ENCODE peak calls at places on chromosomes 4 and X, in ten cellular contexts. U is choroid plexus epithelial cell; D is adrenal gland; H is stimulated activated CD4-positive, alpha-beta T cell treated with anti-CD3 and anti-CD28 coated beads, Interleukin-2, amount 100 ng/mL, for 48 hours; Y is EL; G is lower leg skin; L is ELF-1; S is heart right ventricle; V is AG04450; I is HTR-8/SVneo. Q is an unnamed sample.

GRCh38 chrX:15864629-15865028 is 10.0 kb upstream of the AP1S2 start:
- DNase-seq in U (peak; percentile 35), D (no peak), H (no peak), Y (peak; percentile 7), G (no peak), L (no peak), S (no peak), V (peak; percentile 7), I (no peak), Q (no peak)

GRCh38 chrX:66020578-66021406 is 19.1 kb downstream of the VSIG4 start:
- DNase-seq in U (no peak), D (no peak), H (no peak), Y (no peak), G (no peak), L (no peak), S (no peak), V (no peak), I (no peak), Q (no peak)

GRCh38 chrX:39857780-39858179 is 240.0 kb downstream of the BCOR start:
- DNase-seq in U (no peak), D (no peak), H (peak; percentile 26), Y (no peak), G (no peak), L (no peak), S (no peak), V (no peak), I (no peak), Q (no peak)

GRCh38 chr4:140740906-140741670 is 15.1 kb downstream of the TBC1D9 start:
- DNase-seq in U (no peak), D (no peak), H (no peak), Y (no peak), G (no peak), L (no peak), S (no peak), V (no peak), I (no peak), Q (no peak)

GRCh38 chr4:70815370-70815769 is 24.3 kb downstream of the GRSF1 start:
- DNase-seq in U (no peak), D (no peak), H (no peak), Y (no peak), G (no peak), L (no peak), S (no peak), V (no peak), I (no peak), Q (no peak)

GRCh38 chr4:86685401-86685800 is 91.3 kb downstream of the PTPN13 start:
- DNase-seq in U (peak; percentile 79), D (no peak), H (no peak), Y (peak; percentile 11), G (no peak), L (no peak), S (no peak), V (no peak), I (no peak), Q (peak; percentile 7)

GRCh38 chrX:115341421-115341820 is 51.9 kb downstream of the LUZP4 start:
- DNase-seq in U (no peak), D (no peak), H (no peak), Y (no peak), G (no peak), L (no peak), S (no peak), V (no peak), I (no peak), Q (no peak)

GRCh38 chr4:6924361-6924779 is 14.7 kb downstream of the TBC1D14 start:
- DNase-seq in U (no peak), D (no peak), H (no peak), Y (no peak), G (no peak), L (peak; percentile 50), S (peak; percentile 49), V (no peak), I (no peak), Q (no peak)

GRCh38 chr4:100190643-100191600 is 654 bp upstream of the DDIT4L start:
- DNase-seq in U (peak; percentile 53), D (no peak), H (no peak), Y (peak; percentile 32), G (no peak), L (no peak), S (no peak), V (no peak), I (peak; percentile 5), Q (no peak)

GRCh38 chr4:96407651-96408342 is 567.9 kb downstream of the PDHA2 start:
- DNase-seq in U (peak; percentile 44), D (no peak), H (no peak), Y (no peak), G (no peak), L (no peak), S (no peak), V (no peak), I (no peak), Q (no peak)

GRCh38 chr4:54100607-54101189 is 735 bp downstream of the GSX2 start:
- DNase-seq in U (no peak), D (no peak), H (no peak), Y (peak; percentile 43), G (no peak), L (no peak), S (peak; percentile 13), V (no peak), I (no peak), Q (no peak)

GRCh38 chrX:67780694-67781109 is 236.9 kb downstream of the AR start:
- DNase-seq in U (peak; percentile 90), D (peak; percentile 89), H (no peak), Y (peak; percentile 93), G (peak; percentile 89), L (no peak), S (peak; percentile 58), V (peak; percentile 88), I (peak; percentile 3), Q (peak; percentile 44)

GRCh38 chr4:132998585-132999230 is 150.4 kb upstream of the PCDH10 start:
- DNase-seq in U (no peak), D (no peak), H (no peak), Y (no peak), G (no peak), L (no peak), S (no peak), V (no peak), I (no peak), Q (no peak)

GRCh38 chrX:34521563-34521962 is 135.5 kb downstream of the TMEM47 start:
- DNase-seq in U (peak; percentile 33), D (no peak), H (no peak), Y (peak; percentile 1), G (no peak), L (peak; percentile 33), S (no peak), V (no peak), I (no peak), Q (no peak)

GRCh38 chrX:63657821-63658220 is 127.2 kb downstream of the ARHGEF9 start:
- DNase-seq in U (peak; percentile 87), D (peak; percentile 54), H (no peak), Y (peak; percentile 87), G (peak; percentile 89), L (no peak), S (peak; percentile 44), V (peak; percentile 34), I (no peak), Q (peak; percentile 7)

GRCh38 chr4:25466966-25467697 is 90.1 kb downstream of the ANAPC4 start:
- DNase-seq in U (peak; percentile 51), D (no peak), H (no peak), Y (peak; percentile 7), G (no peak), L (no peak), S (no peak), V (no peak), I (no peak), Q (no peak)

GRCh38 chrX:12137982-12138365 is 299 bp upstream of the FRMPD4 start:
- DNase-seq in U (no peak), D (no peak), H (no peak), Y (peak; percentile 21), G (no peak), L (peak; percentile 63), S (no peak), V (no peak), I (no peak), Q (no peak)

GRCh38 chrX:71579136-71579989 is 1.1 kb downstream of the GCNA start:
- DNase-seq in U (no peak), D (no peak), H (no peak), Y (no peak), G (no peak), L (peak; percentile 76), S (no peak), V (no peak), I (no peak), Q (no peak)

GRCh38 chr4:38310446-38311043 is 350.3 kb downstream of the PTTG2 start:
- DNase-seq in U (no peak), D (no peak), H (peak; percentile 37), Y (no peak), G (no peak), L (no peak), S (no peak), V (no peak), I (no peak), Q (no peak)

GRCh38 chr4:123777297-123777859 is 380.8 kb downstream of the SPRY1 start:
- DNase-seq in U (no peak), D (no peak), H (no peak), Y (no peak), G (no peak), L (no peak), S (no peak), V (no peak), I (no peak), Q (no peak)

GRCh38 chr4:93313207-93313606 is 515.3 kb upstream of the ATOH1 start:
- DNase-seq in U (peak; percentile 47), D (no peak), H (no peak), Y (no peak), G (no peak), L (no peak), S (no peak), V (no peak), I (no peak), Q (no peak)

GRCh38 chrX:65677954-65678469 is 10.6 kb downstream of the MSN start:
- DNase-seq in U (peak; percentile 79), D (peak; percentile 75), H (no peak), Y (peak; percentile 89), G (no peak), L (no peak), S (no peak), V (peak; percentile 80), I (no peak), Q (no peak)

GRCh38 chr4:38075370-38076152 is 115.4 kb downstream of the PTTG2 start:
- DNase-seq in U (peak; percentile 61), D (no peak), H (no peak), Y (peak; percentile 66), G (no peak), L (no peak), S (no peak), V (no peak), I (no peak), Q (no peak)

GRCh38 chr4:70833701-70834100 is 6.0 kb downstream of the GRSF1 start:
- DNase-seq in U (no peak), D (no peak), H (no peak), Y (peak; percentile 9), G (no peak), L (no peak), S (no peak), V (no peak), I (no peak), Q (no peak)

Q was measured in retinal pigment epithelial cell.